ENCODE peak calls at places on chromosomes 1 and 21, in six cellular contexts. One of them, this sample, is unnamed.

GRCh38 chr1:44310006-44310405 is 45.1 kb downstream of the ERI3 start:
- DNase-seq in GM12891: no peak
- DNase-seq in H1: no peak
- DNase-seq in K562: no peak
- DNase-seq in GM12878: no peak
- DNase-seq in HepG2: no peak
- DNase-seq in this sample: no peak

GRCh38 chr21:29267666-29268065 is 31.1 kb upstream of the BACH1 start:
- DNase-seq in H1: no peak
- DNase-seq in GM12891: no peak
- DNase-seq in HepG2: no peak
- DNase-seq in GM12878: no peak
- DNase-seq in K562: no peak
- DNase-seq in this sample: no peak

GRCh38 chr1:11314959-11315358 is 42.0 kb downstream of the UBIAD1 start:
- DNase-seq in K562: no peak
- DNase-seq in H1: no peak
- DNase-seq in GM12891: no peak
- DNase-seq in GM12878: no peak
- DNase-seq in HepG2: no peak
- DNase-seq in this sample: no peak

GRCh38 chr1:226980565-226981385 is 40.7 kb downstream of the COQ8A start:
- DNase-seq in GM12878: no peak
- DNase-seq in H1: no peak
- DNase-seq in HepG2: no peak
- DNase-seq in GM12891: no peak
- DNase-seq in K562: no peak
- DNase-seq in this sample: no peak

GRCh38 chr1:21939650-21940374 is 2.7 kb upstream of the HSPG2 start:
- DNase-seq in GM12891: no peak
- DNase-seq in K562: no peak
- DNase-seq in H1: no peak
- DNase-seq in HepG2: peak
- DNase-seq in GM12878: no peak
- DNase-seq in this sample: no peak

GRCh38 chr1:107139833-107140702 is 771 bp upstream of the NTNG1 start:
- DNase-seq in GM12891: no peak
- DNase-seq in H1: peak
- DNase-seq in GM12878: no peak
- DNase-seq in HepG2: no peak
- DNase-seq in K562: no peak
- DNase-seq in this sample: peak

GRCh38 chr21:24259241-24259640 is 1348.0 kb downstream of the MRPL39 start:
- DNase-seq in H1: no peak
- DNase-seq in GM12891: no peak
- DNase-seq in GM12878: no peak
- DNase-seq in HepG2: no peak
- DNase-seq in K562: no peak
- DNase-seq in this sample: no peak

GRCh38 chr1:42618866-42619265 is 39.4 kb upstream of the PPIH start:
- DNase-seq in H1: no peak
- DNase-seq in GM12878: no peak
- DNase-seq in HepG2: no peak
- DNase-seq in GM12891: no peak
- DNase-seq in K562: no peak
- DNase-seq in this sample: no peak

GRCh38 chr1:192153276-192153675 is 5.0 kb upstream of the RGS18 start:
- DNase-seq in H1: no peak
- DNase-seq in K562: no peak
- DNase-seq in GM12878: no peak
- DNase-seq in HepG2: no peak
- DNase-seq in GM12891: no peak
- DNase-seq in this sample: no peak

GRCh38 chr1:25990702-25991395 is 7.0 kb downstream of the PAFAH2 start:
- DNase-seq in GM12891: no peak
- DNase-seq in H1: no peak
- DNase-seq in GM12878: no peak
- DNase-seq in K562: no peak
- DNase-seq in HepG2: no peak
- DNase-seq in this sample: no peak

GRCh38 chr21:32459972-32460371 is 47.5 kb downstream of the EVA1C start:
- DNase-seq in HepG2: no peak
- DNase-seq in H1: no peak
- DNase-seq in GM12891: no peak
- DNase-seq in GM12878: no peak
- DNase-seq in K562: no peak
- DNase-seq in this sample: no peak

GRCh38 chr21:32463889-32464300 is 51.4 kb downstream of the EVA1C start:
- DNase-seq in GM12878: no peak
- DNase-seq in GM12891: no peak
- DNase-seq in K562: no peak
- DNase-seq in H1: no peak
- DNase-seq in HepG2: peak
- DNase-seq in this sample: no peak

GRCh38 chr21:32461503-32461902 is 49.0 kb downstream of the EVA1C start:
- DNase-seq in H1: no peak
- DNase-seq in GM12891: no peak
- DNase-seq in HepG2: no peak
- DNase-seq in K562: no peak
- DNase-seq in GM12878: no peak
- DNase-seq in this sample: no peak

GRCh38 chr21:32467291-32467690 is 54.8 kb downstream of the EVA1C start:
- DNase-seq in H1: no peak
- DNase-seq in GM12891: no peak
- DNase-seq in GM12878: no peak
- DNase-seq in HepG2: no peak
- DNase-seq in K562: no peak
- DNase-seq in this sample: no peak

DNA sequence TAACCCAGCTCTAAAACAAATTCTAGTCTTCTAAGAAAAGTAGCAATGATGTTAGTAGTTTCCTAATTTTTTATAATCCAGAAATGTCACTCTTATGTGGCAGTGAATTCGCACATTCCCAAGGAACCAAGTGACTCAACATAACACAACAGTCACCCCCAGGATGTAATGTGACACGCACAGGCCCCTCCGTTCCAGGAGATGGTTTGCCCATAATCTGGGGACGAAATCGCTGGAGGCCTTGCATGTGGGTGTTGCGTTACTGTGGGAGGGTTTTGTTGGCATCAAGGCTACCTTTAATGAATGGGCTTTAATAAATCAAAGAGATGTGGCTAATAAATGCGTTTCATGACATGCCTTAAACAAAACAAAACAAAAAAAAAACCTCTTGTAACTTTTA is 50.9 kb downstream of the EVA1C start:
- DNase-seq in HepG2: no peak
- DNase-seq in K562: no peak
- DNase-seq in GM12891: no peak
- DNase-seq in H1: no peak
- DNase-seq in GM12878: no peak
- DNase-seq in this sample: no peak
- TF ChIP-seq TAF1 in HepG2: no peak
- TF ChIP-seq TAF1 in K562: no peak
- TF ChIP-seq TAF1 in GM12891: no peak
- TF ChIP-seq TAF1 in H1: no peak
- TF ChIP-seq TAF1 in GM12878: no peak
- TF ChIP-seq TAF1 in this sample: no peak

GRCh38 chr1:152427458-152427857 is 13.4 kb upstream of the CRNN start:
- DNase-seq in GM12891: no peak
- DNase-seq in K562: no peak
- DNase-seq in HepG2: no peak
- DNase-seq in GM12878: no peak
- DNase-seq in H1: no peak
- DNase-seq in this sample: no peak

GRCh38 chr1:152426731-152427130 is 12.7 kb upstream of the CRNN start:
- DNase-seq in H1: no peak
- DNase-seq in GM12878: no peak
- DNase-seq in K562: no peak
- DNase-seq in HepG2: no peak
- DNase-seq in GM12891: no peak
- DNase-seq in this sample: no peak
- TF ChIP-seq POLR2A in H1: no peak
- TF ChIP-seq POLR2A in GM12878: no peak
- TF ChIP-seq POLR2A in K562: no peak
- TF ChIP-seq POLR2A in HepG2: no peak
- TF ChIP-seq POLR2A in GM12891: no peak
- TF ChIP-seq POLR2A in this sample: no peak

DNA sequence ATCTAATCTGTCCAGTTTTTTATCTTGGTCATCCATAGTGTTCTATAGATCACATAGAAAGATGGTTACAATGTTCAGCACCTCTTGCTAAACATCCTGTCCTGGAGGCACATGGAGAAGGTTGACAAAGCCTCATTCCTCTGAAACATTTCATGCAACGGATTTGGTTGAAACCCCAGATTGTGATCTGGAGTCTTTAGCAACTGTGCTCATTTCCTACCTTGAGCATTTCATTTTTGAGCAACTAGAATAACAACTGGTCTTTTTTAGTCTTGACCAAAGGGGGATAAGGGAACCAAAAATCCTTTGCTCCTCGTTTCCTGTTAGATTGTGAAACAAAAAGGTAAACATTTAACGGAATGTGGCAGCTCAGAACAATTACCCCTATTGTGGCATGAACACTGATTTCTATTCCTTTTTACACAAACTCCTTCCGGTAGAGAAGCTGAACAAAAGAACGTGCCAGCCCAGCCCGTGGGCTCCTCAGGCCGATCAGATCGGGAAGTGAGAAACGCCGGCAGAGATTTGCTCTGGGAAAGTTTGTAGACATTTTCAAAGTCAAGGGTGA is 94.7 kb upstream of the ERRFI1 start:
- DNase-seq in K562: no peak
- DNase-seq in GM12878: peak
- DNase-seq in HepG2: peak
- DNase-seq in GM12891: no peak
- DNase-seq in H1: no peak
- DNase-seq in this sample: no peak
- TF ChIP-seq TAF1 in K562: no peak
- TF ChIP-seq TAF1 in GM12878: peak
- TF ChIP-seq TAF1 in HepG2: no peak
- TF ChIP-seq TAF1 in GM12891: no peak
- TF ChIP-seq TAF1 in H1: no peak
- TF ChIP-seq TAF1 in this sample: no peak

GRCh38 chr1:159228554-159228953 is 23.9 kb downstream of the ACKR1 start:
- DNase-seq in H1: no peak
- DNase-seq in GM12891: no peak
- DNase-seq in GM12878: no peak
- DNase-seq in HepG2: no peak
- DNase-seq in K562: no peak
- DNase-seq in this sample: no peak

GRCh38 chr1:159229896-159230295 is 25.2 kb downstream of the ACKR1 start:
- DNase-seq in GM12878: no peak
- DNase-seq in GM12891: no peak
- DNase-seq in K562: no peak
- DNase-seq in HepG2: no peak
- DNase-seq in H1: no peak
- DNase-seq in this sample: no peak

DNA sequence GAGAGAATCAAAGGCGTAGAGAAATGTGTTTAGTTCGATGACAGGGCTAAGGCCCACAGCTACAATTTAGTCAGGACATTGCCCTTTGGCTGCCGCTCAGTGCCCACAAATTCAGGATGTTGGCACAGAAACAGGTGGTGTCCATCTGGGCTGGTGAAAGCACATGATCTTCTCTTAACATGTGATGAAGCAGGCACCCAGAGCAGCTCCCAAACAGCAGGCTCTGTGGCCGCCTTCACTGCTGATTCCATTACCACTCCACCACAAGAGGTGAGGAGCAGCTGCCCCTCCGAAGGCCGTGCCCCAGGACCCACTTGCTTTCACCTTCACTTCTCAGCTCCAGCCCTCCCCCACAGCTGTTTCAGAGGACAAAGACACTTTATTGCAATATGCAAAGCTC is 24.8 kb downstream of the ACKR1 start:
- DNase-seq in HepG2: no peak
- DNase-seq in GM12891: no peak
- DNase-seq in GM12878: no peak
- DNase-seq in K562: no peak
- DNase-seq in H1: no peak
- DNase-seq in this sample: no peak
- TF ChIP-seq POLR2A in HepG2: no peak
- TF ChIP-seq POLR2A in GM12891: no peak
- TF ChIP-seq POLR2A in GM12878: no peak
- TF ChIP-seq POLR2A in K562: no peak
- TF ChIP-seq POLR2A in H1: no peak
- TF ChIP-seq POLR2A in this sample: no peak

GRCh38 chr1:94953741-94954140 is 26.8 kb upstream of the CNN3 start:
- DNase-seq in GM12891: no peak
- DNase-seq in GM12878: no peak
- DNase-seq in H1: no peak
- DNase-seq in K562: no peak
- DNase-seq in HepG2: no peak
- DNase-seq in this sample: no peak

GRCh38 chr1:94952539-94952938 is 25.6 kb upstream of the CNN3 start:
- DNase-seq in GM12891: no peak
- DNase-seq in HepG2: no peak
- DNase-seq in K562: no peak
- DNase-seq in H1: no peak
- DNase-seq in GM12878: no peak
- DNase-seq in this sample: no peak

GRCh38 chr1:94951509-94952208 is 24.7 kb upstream of the CNN3 start:
- DNase-seq in H1: no peak
- DNase-seq in K562: no peak
- DNase-seq in GM12878: no peak
- DNase-seq in GM12891: no peak
- DNase-seq in HepG2: no peak
- DNase-seq in this sample: no peak

GRCh38 chr1:94954292-94955220 is 27.6 kb upstream of the CNN3 start:
- DNase-seq in K562: no peak
- DNase-seq in GM12891: no peak
- DNase-seq in H1: no peak
- DNase-seq in GM12878: no peak
- DNase-seq in HepG2: no peak
- DNase-seq in this sample: no peak

GRCh38 chr1:94953107-94953506 is 26.2 kb upstream of the CNN3 start:
- DNase-seq in GM12891: no peak
- DNase-seq in GM12878: no peak
- DNase-seq in H1: no peak
- DNase-seq in K562: no peak
- DNase-seq in HepG2: no peak
- DNase-seq in this sample: no peak
- TF ChIP-seq TAF1 in GM12891: no peak
- TF ChIP-seq TAF1 in GM12878: no peak
- TF ChIP-seq TAF1 in H1: no peak
- TF ChIP-seq TAF1 in K562: no peak
- TF ChIP-seq TAF1 in HepG2: no peak
- TF ChIP-seq TAF1 in this sample: no peak

This sample was measured in GM12892.